ENCODE peak calls at places on chromosome 13, in four cellular contexts. M, Y, X and D are unnamed samples.
A peak's percentile ranks its signal among the peaks of the same experiment; 100 is the strongest.

GRCh38 chr13:42277618-42278276 is 5.8 kb downstream of the AKAP11 start:
- DNase-seq in M (no peak), Y (no peak), X (no peak), D (no peak)

GRCh38 chr13:27979001-27979643 is 9.4 kb downstream of the URAD start:
- DNase-seq in M (no peak), Y (no peak), X (no peak), D (no peak)

GRCh38 chr13:39777527-39778061 is 122.1 kb downstream of the COG6 start:
- DNase-seq in M (no peak), Y (no peak), X (no peak), D (no peak)

GRCh38 chr13:87674143-87674772 is 3.1 kb downstream of the SLITRK5 start:
- DNase-seq in M (no peak), Y (no peak), X (no peak), D (no peak)

GRCh38 chr13:60661514-60661913 is 264.5 kb downstream of the TDRD3 start:
- DNase-seq in M (no peak), Y (no peak), X (no peak), D (no peak)

GRCh38 chr13:53408847-53409568 is 380.4 kb downstream of the OLFM4 start:
- DNase-seq in M (no peak), Y (no peak), X (no peak), D (no peak)

GRCh38 chr13:48979892-48980291 is 4.2 kb downstream of the FNDC3A start:
- DNase-seq in M (no peak), Y (no peak), X (no peak), D (no peak)

GRCh38 chr13:110259651-110260050 is 47.3 kb downstream of the COL4A1 start:
- DNase-seq in M (no peak), Y (no peak), X (no peak), D (no peak)

GRCh38 chr13:99605417-99606321 is 104.4 kb downstream of the TM9SF2 start:
- DNase-seq in M (no peak), Y (peak; percentile 55), X (peak; percentile 48), D (no peak)

GRCh38 chr13:30690282-30691188 is 44.8 kb upstream of the ALOX5AP start:
- DNase-seq in M (no peak), Y (no peak), X (peak; percentile 57), D (peak; percentile 90)

GRCh38 chr13:43757266-43757665 is 29.5 kb downstream of the ENOX1 start:
- DNase-seq in M (no peak), Y (no peak), X (no peak), D (no peak)

GRCh38 chr13:111947026-111947810 is 119.7 kb upstream of the SOX1 start:
- DNase-seq in M (no peak), Y (no peak), X (peak; percentile 7), D (no peak)

GRCh38 chr13:98910501-98910951 is 67.3 kb downstream of the DOCK9 start:
- DNase-seq in M (no peak), Y (no peak), X (no peak), D (no peak)

GRCh38 chr13:45269204-45269603 is 68.4 kb upstream of the KCTD4 start:
- DNase-seq in M (no peak), Y (no peak), X (no peak), D (no peak)

GRCh38 chr13:42747399-42747873 is 33.9 kb upstream of the FAM216B start:
- DNase-seq in M (no peak), Y (no peak), X (no peak), D (no peak)

GRCh38 chr13:113649212-113649611 is 8.8 kb downstream of the ATP4B start:
- DNase-seq in M (peak; percentile 2), Y (no peak), X (peak; percentile 19), D (peak; percentile 44)

GRCh38 chr13:102707465-102707864 is 12.6 kb upstream of the METTL21C start:
- DNase-seq in M (no peak), Y (no peak), X (no peak), D (no peak)

GRCh38 chr13:59846845-59847620 is 316.7 kb downstream of the DIAPH3 start:
- DNase-seq in M (no peak), Y (no peak), X (no peak), D (no peak)

GRCh38 chr13:20399961-20400360 is 125.7 kb downstream of the CRYL1 start:
- DNase-seq in M (no peak), Y (no peak), X (no peak), D (no peak)

GRCh38 chr13:50198508-50198907 is 183.3 kb downstream of the KCNRG start:
- DNase-seq in M (no peak), Y (no peak), X (no peak), D (no peak)

GRCh38 chr13:98133949-98134348 is 8.9 kb upstream of the FARP1 start:
- DNase-seq in M (no peak), Y (no peak), X (no peak), D (no peak)

GRCh38 chr13:49927755-49928154 is 8.4 kb downstream of the SPRYD7 start:
- DNase-seq in M (no peak), Y (no peak), X (no peak), D (no peak)

GRCh38 chr13:113428871-113429607 is 24.2 kb downstream of the ADPRHL1 start:
- DNase-seq in M (no peak), Y (no peak), X (no peak), D (no peak)

GRCh38 chr13:27795718-27796019 is 3.4 kb downstream of the GSX1 start:
- DNase-seq in M (no peak), Y (no peak), X (no peak), D (no peak)